ENCODE peak calls at places on chromosome 20, in five cellular contexts. P is A172, V is ELF-1, Y is EL, Q is HFFc6. G is an unnamed sample.

GRCh38 chr20:48384147-48384818 is 443.5 kb downstream of the PREX1 start:
- DNase-seq in Y (no peak), Q (no peak), P (no peak), V (peak), G (no peak)

GRCh38 chr20:17750722-17751045 is 50.9 kb downstream of the BANF2 start:
- DNase-seq in Y (no peak), P (no peak), Q (no peak), V (no peak), G (no peak)

GRCh38 chr20:45857836-45858250 is 429 bp downstream of the ZSWIM3 start:
- DNase-seq in Q (no peak), P (no peak), V (no peak), Y (no peak), G (peak)

GRCh38 chr20:13245250-13245723 is 24.2 kb downstream of the ISM1 start:
- DNase-seq in V (no peak), Y (no peak), Q (no peak), P (no peak), G (no peak)

GRCh38 chr20:16158976-16159286 is 414.3 kb downstream of the KIF16B start:
- DNase-seq in Q (no peak), Y (no peak), V (no peak), P (no peak), G (no peak)

GRCh38 chr20:22430154-22430745 is 154.1 kb downstream of the FOXA2 start:
- DNase-seq in Q (no peak), V (peak), P (peak), Y (no peak), G (peak)

GRCh38 chr20:48769111-48769879 is 58.5 kb downstream of the PREX1 start:
- DNase-seq in Y (no peak), V (peak), Q (no peak), P (peak), G (no peak)

GRCh38 chr20:50282592-50283241 is 92.1 kb downstream of the CEBPB start:
- DNase-seq in Q (no peak), P (no peak), Y (no peak), V (no peak), G (no peak)

GRCh38 chr20:62117658-62118057 is 4.6 kb upstream of the LSM14B start:
- DNase-seq in Y (no peak), Q (no peak), P (no peak), V (no peak), G (peak)

GRCh38 chr20:573414-574296 is 30.1 kb upstream of the CSNK2A1 start:
- DNase-seq in Y (peak), V (no peak), P (no peak), Q (no peak), G (no peak)

GRCh38 chr20:12159266-12159665 is 241.6 kb downstream of the BTBD3 start:
- DNase-seq in Y (no peak), P (no peak), Q (no peak), V (no peak), G (no peak)

GRCh38 chr20:19405958-19406357 is 193.5 kb downstream of the SLC24A3 start:
- DNase-seq in V (no peak), Q (no peak), Y (no peak), P (no peak), G (no peak)

GRCh38 chr20:48224531-48224930 is 439.2 kb upstream of the SULF2 start:
- DNase-seq in V (no peak), Y (no peak), P (no peak), Q (no peak), G (no peak)

GRCh38 chr20:6185268-6185667 is 62.4 kb upstream of the FERMT1 start:
- DNase-seq in Q (no peak), V (no peak), P (no peak), Y (no peak), G (peak)

GRCh38 chr20:14757728-14758127 is 420.3 kb upstream of the FLRT3 start:
- DNase-seq in Q (no peak), Y (no peak), V (peak), P (no peak), G (peak)

GRCh38 chr20:39631557-39631956 is 669.4 kb downstream of the DHX35 start:
- DNase-seq in Y (peak), Q (no peak), V (no peak), P (peak), G (no peak)

GRCh38 chr20:12827796-12828406 is 180.9 kb upstream of the SPTLC3 start:
- DNase-seq in Q (no peak), P (no peak), Y (no peak), V (peak), G (no peak)

GRCh38 chr20:50286174-50286511 is 95.5 kb downstream of the CEBPB start:
- DNase-seq in V (no peak), P (no peak), Y (peak), Q (no peak), G (no peak)

GRCh38 chr20:46767127-46767761 is 57.8 kb downstream of the SLC2A10 start:
- DNase-seq in Q (peak), V (peak), P (peak), Y (peak), G (peak)

GRCh38 chr20:19460386-19460785 is 247.9 kb downstream of the SLC24A3 start:
- DNase-seq in V (no peak), Q (no peak), Y (peak), P (no peak), G (no peak)

GRCh38 chr20:50052952-50053789 is 59.8 kb downstream of the UBE2V1 start:
- DNase-seq in P (no peak), V (no peak), Y (no peak), Q (no peak), G (no peak)

GRCh38 chr20:12394786-12395185 is 477.1 kb downstream of the BTBD3 start:
- DNase-seq in Q (no peak), V (peak), P (peak), Y (no peak), G (peak)

GRCh38 chr20:54512694-54513093 is 37.3 kb downstream of the DOK5 start:
- DNase-seq in Y (no peak), Q (no peak), V (no peak), P (no peak), G (no peak)

GRCh38 chr20:9506337-9506821 is 8.0 kb upstream of the LAMP5 start:
- DNase-seq in V (no peak), Y (no peak), P (no peak), Q (no peak), G (no peak)

GRCh38 chr20:51725584-51726176 is 42.5 kb downstream of the ATP9A start:
- DNase-seq in Q (no peak), P (no peak), Y (no peak), V (peak), G (no peak)

GRCh38 chr20:31670371-31671228 is 32.9 kb downstream of the COX4I2 start:
- DNase-seq in P (no peak), V (no peak), Y (no peak), Q (no peak), G (no peak)

GRCh38 chr20:54726687-54727086 is 251.3 kb downstream of the DOK5 start:
- DNase-seq in Y (no peak), Q (no peak), P (no peak), V (peak), G (no peak)

GRCh38 chr20:53427951-53428350 is 165.7 kb downstream of the ZNF217 start:
- DNase-seq in V (no peak), P (no peak), Q (no peak), Y (no peak), G (no peak)

GRCh38 chr20:49595811-49596545 is 28.0 kb upstream of the PTGIS start:
- DNase-seq in P (peak), Y (peak), V (no peak), Q (peak), G (no peak)